ENCODE peak calls at places on chromosomes 3 and 15, in six cellular contexts. B, K, U, W, A and I are unnamed samples.

GRCh38 chr3:146277953-146278631 is 27.2 kb upstream of the PLSCR4 start:
- DNase-seq in B (no peak), K (peak; percentile 96), U (peak; percentile 51), W (no peak), A (no peak), I (no peak)

GRCh38 chr15:94840794-94841587 is 609.6 kb downstream of the MCTP2 start:
- DNase-seq in B (no peak), K (no peak), U (peak; percentile 26), W (no peak), A (no peak), I (no peak)

GRCh38 chr15:28890711-28891495 is 5.1 kb downstream of the APBA2 start:
- DNase-seq in B (no peak), K (no peak), U (peak; percentile 30), W (no peak), A (no peak), I (no peak)

GRCh38 chr3:97070302-97070701 is 255.9 kb downstream of the EPHA6 start:
- DNase-seq in B (no peak), K (no peak), U (no peak), W (no peak), A (no peak), I (no peak)

GRCh38 chr15:39593071-39594055 is 12.5 kb downstream of the THBS1 start:
- DNase-seq in B (no peak), K (peak; percentile 14), U (peak; percentile 21), W (no peak), A (no peak), I (no peak)

GRCh38 chr15:67690936-67691335 is 134.4 kb upstream of the SKOR1 start:
- DNase-seq in B (peak; percentile 90), K (no peak), U (peak; percentile 46), W (no peak), A (no peak), I (no peak)

GRCh38 chr3:190036631-190037030 is 84.1 kb downstream of the P3H2 start:
- DNase-seq in B (no peak), K (peak; percentile 72), U (peak; percentile 88), W (no peak), A (no peak), I (no peak)

GRCh38 chr3:79564192-79564591 is 203.6 kb downstream of the ROBO1 start:
- DNase-seq in B (no peak), K (no peak), U (no peak), W (no peak), A (no peak), I (no peak)

GRCh38 chr15:60682615-60683014 is 203.7 kb upstream of the ICE2 start:
- DNase-seq in B (peak; percentile 56), K (no peak), U (no peak), W (no peak), A (no peak), I (no peak)

GRCh38 chr15:74821091-74821789 is 5.2 kb upstream of the CPLX3 start:
- DNase-seq in B (peak; percentile 59), K (peak; percentile 6), U (peak; percentile 14), W (no peak), A (no peak), I (peak; percentile 55)

GRCh38 chr3:48180021-48180420 is 8.2 kb downstream of the CDC25A start:
- DNase-seq in B (no peak), K (no peak), U (no peak), W (no peak), A (no peak), I (no peak)

GRCh38 chr3:48432411-48433371 is 2.8 kb upstream of the PLXNB1 start:
- DNase-seq in B (peak; percentile 17), K (no peak), U (no peak), W (peak; percentile 61), A (no peak), I (no peak)

GRCh38 chr15:35281515-35281914 is 196.4 kb upstream of the NANOGP8 start:
- DNase-seq in B (no peak), K (peak; percentile 18), U (peak; percentile 20), W (no peak), A (no peak), I (no peak)

GRCh38 chr3:56894912-56895431 is 93.2 kb upstream of the ARHGEF3 start:
- DNase-seq in B (peak; percentile 28), K (peak; percentile 22), U (peak; percentile 20), W (no peak), A (no peak), I (no peak)

GRCh38 chr3:119375510-119375909 is 81.3 kb downstream of the ARHGAP31 start:
- DNase-seq in B (no peak), K (no peak), U (no peak), W (no peak), A (no peak), I (no peak)

GRCh38 chr15:89338036-89338435 is 3.4 kb upstream of the POLG start:
- DNase-seq in B (no peak), K (no peak), U (no peak), W (no peak), A (no peak), I (no peak)

GRCh38 chr3:96331341-96331740 is 483.1 kb upstream of the EPHA6 start:
- DNase-seq in B (no peak), K (peak; percentile 47), U (no peak), W (peak; percentile 7), A (no peak), I (peak; percentile 9)

GRCh38 chr3:33194303-33194702 is 24.3 kb downstream of the SUSD5 start:
- DNase-seq in B (no peak), K (no peak), U (no peak), W (no peak), A (no peak), I (no peak)

GRCh38 chr3:105755121-105755886 is 113.5 kb downstream of the CBLB start:
- DNase-seq in B (no peak), K (no peak), U (no peak), W (no peak), A (no peak), I (no peak)
- H3K4me1 ChIP-seq in B (no peaks in the 10 kb centered on the region), K (peaks cover 11% of the 10 kb centered on the region), U (peaks cover 5% of the 10 kb centered on the region), W (no peaks in the 10 kb centered on the region), A (peaks cover 41% of the 10 kb centered on the region), I (peaks cover 26% of the 10 kb centered on the region)

GRCh38 chr3:18201315-18201714 is 223.8 kb downstream of the SATB1 start:
- DNase-seq in B (no peak), K (no peak), U (no peak), W (no peak), A (no peak), I (no peak)
- H3K4me3 ChIP-seq in B (no peak overlapping the region), K (no peak overlapping the region), U (no peak overlapping the region), W (no peak overlapping the region), A (no peak overlapping the region), I (no peak overlapping the region)

DNA sequence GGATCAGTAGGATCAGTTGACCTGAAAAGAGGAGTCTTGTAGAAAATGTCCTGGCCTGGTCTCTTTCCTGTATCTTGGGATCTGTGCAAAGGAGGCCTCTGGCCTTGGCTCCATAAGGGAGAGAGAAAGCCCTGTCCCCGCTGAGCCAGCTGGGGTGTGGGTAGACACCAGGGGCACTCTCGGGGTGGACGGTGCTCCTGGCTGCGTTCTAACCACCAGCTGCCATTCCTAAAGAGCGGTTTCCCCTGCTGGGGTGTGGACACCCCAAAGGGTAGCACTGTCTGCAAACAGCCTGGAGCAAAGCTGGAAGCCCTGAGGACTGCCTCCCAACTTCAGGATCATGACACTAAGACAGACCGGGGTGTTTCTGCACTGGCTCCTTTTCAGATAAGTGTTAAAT is 23.5 kb downstream of the SYNM start:
- DNase-seq in B (no peak), K (no peak), U (no peak), W (no peak), A (no peak), I (no peak)
- H3K36me3 ChIP-seq in B (peaks cover 53% of the 10 kb centered on the region), K (peaks cover 12% of the 10 kb centered on the region), U (peaks cover 31% of the 10 kb centered on the region), W (no peaks in the 10 kb centered on the region), A (no peaks in the 10 kb centered on the region), I (peaks cover 79% of the 10 kb centered on the region)

GRCh38 chr3:50236484-50237132 is 604 bp downstream of the GNAI2 start:
- DNase-seq in B (no peak), K (peak; percentile 21), U (no peak), W (no peak), A (no peak), I (no peak)
- H3K4me1 ChIP-seq in B (peaks cover 3% of the 10 kb centered on the region), K (peaks cover 25% of the 10 kb centered on the region), U (peaks cover 34% of the 10 kb centered on the region), W (peaks cover 23% of the 10 kb centered on the region), A (peaks cover 34% of the 10 kb centered on the region), I (no peaks in the 10 kb centered on the region)

DNA sequence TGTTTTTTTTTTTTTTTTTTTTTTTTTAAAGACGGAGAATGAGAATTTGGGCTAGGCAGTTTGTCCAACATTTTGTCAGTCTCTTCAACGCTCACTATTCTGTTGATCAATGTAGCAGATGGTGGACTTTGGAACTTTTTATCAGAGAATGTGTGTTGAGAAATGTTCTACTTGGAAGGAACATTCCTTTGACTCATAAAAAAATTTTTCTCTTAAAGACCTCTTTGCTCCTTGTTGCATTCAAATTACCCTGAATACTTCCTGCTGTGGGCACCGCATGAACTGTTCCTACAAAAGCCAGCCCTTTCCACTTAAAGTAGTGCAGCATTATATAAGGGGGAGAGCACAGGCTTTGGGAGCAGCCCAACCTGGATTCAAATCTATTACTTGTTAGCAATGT is 182.9 kb downstream of the AKAP13 start:
- DNase-seq in B (no peak), K (peak; percentile 80), U (peak; percentile 51), W (peak; percentile 71), A (no peak), I (no peak)
- H3K4me3 ChIP-seq in B (no peak overlapping the region), K (no peak overlapping the region), U (no peak overlapping the region), W (no peak overlapping the region), A (no peak overlapping the region), I (no peak overlapping the region)

GRCh38 chr15:72764656-72765055 is 18.9 kb downstream of the ADPGK start:
- DNase-seq in B (no peak), K (peak; percentile 13), U (no peak), W (no peak), A (no peak), I (no peak)
- H3K36me3 ChIP-seq in B (peaks cover 67% of the 10 kb centered on the region), K (peaks cover 92% of the 10 kb centered on the region), U (peaks cover 87% of the 10 kb centered on the region), W (no peaks in the 10 kb centered on the region), A (peaks cover 44% of the 10 kb centered on the region), I (peaks cover 32% of the 10 kb centered on the region)

GRCh38 chr3:104530934-104531333 is 835.8 kb upstream of the ALCAM start:
- DNase-seq in B (no peak), K (no peak), U (no peak), W (no peak), A (no peak), I (no peak)
- H3K4me1 ChIP-seq in B (no peaks in the 10 kb centered on the region), K (no peaks in the 10 kb centered on the region), U (no peaks in the 10 kb centered on the region), W (no peaks in the 10 kb centered on the region), A (no peaks in the 10 kb centered on the region), I (no peaks in the 10 kb centered on the region)